ENCODE peak calls at places on chromosome 13, in seven cellular contexts. T is astrocyte of the cerebellum; G is NCI-H446; H is heart right ventricle; O is stimulated activated CD8-positive, alpha-beta memory T cell treated with anti-CD3 and anti-CD28 coated beads, Interleukin-2, amount 100 ng/mL, for 48 hours; D is B cell; E is NCI-H524. S is an unnamed sample.

GRCh38 chr13:106513025-106513424 is 22.4 kb downstream of the EFNB2 start:
- DNase-seq in G (no peak), T (no peak), H (no peak), E (no peak), D (no peak), O (no peak), S (no peak)

GRCh38 chr13:44819245-44819644 is 170.0 kb downstream of the NUFIP1 start:
- DNase-seq in E (no peak), D (no peak), T (peak), H (no peak), O (no peak), G (no peak), S (no peak)

GRCh38 chr13:54367639-54368271 is 1339.1 kb downstream of the OLFM4 start:
- DNase-seq in G (no peak), T (no peak), H (no peak), E (no peak), D (no peak), O (no peak), S (no peak)

GRCh38 chr13:91375119-91375729 is 23.2 kb upstream of the GPC5 start:
- DNase-seq in O (no peak), H (no peak), E (no peak), D (peak), G (no peak), T (no peak), S (no peak)

GRCh38 chr13:27403727-27404385 is 20.6 kb upstream of the GTF3A start:
- DNase-seq in T (no peak), O (no peak), H (no peak), D (no peak), G (no peak), E (no peak), S (no peak)

GRCh38 chr13:28505543-28506135 is 10.7 kb upstream of the FLT1 start:
- DNase-seq in D (no peak), G (no peak), E (no peak), H (no peak), O (no peak), T (no peak), S (no peak)

GRCh38 chr13:113552786-113553540 is 31.6 kb upstream of the TFDP1 start:
- DNase-seq in D (no peak), T (no peak), O (no peak), G (no peak), H (no peak), E (no peak), S (no peak)

GRCh38 chr13:59391696-59392095 is 772.0 kb downstream of the DIAPH3 start:
- DNase-seq in T (peak), H (peak), D (peak), G (peak), O (peak), E (peak), S (peak)

GRCh38 chr13:48595330-48596127 is 58.2 kb upstream of the CYSLTR2 start:
- DNase-seq in E (peak), G (no peak), O (peak), T (peak), D (no peak), H (peak), S (no peak)

GRCh38 chr13:107886118-107886517 is 329.2 kb downstream of the LIG4 start:
- DNase-seq in E (no peak), D (no peak), O (no peak), T (no peak), H (no peak), G (no peak), S (no peak)

GRCh38 chr13:42333613-42334328 is 61.8 kb downstream of the AKAP11 start:
- DNase-seq in G (peak), D (peak), H (no peak), T (peak), O (no peak), E (peak), S (no peak)

GRCh38 chr13:104143760-104144406 is 1077.7 kb upstream of the SLC10A2 start:
- DNase-seq in E (no peak), G (no peak), H (no peak), D (no peak), T (no peak), O (no peak), S (no peak)

GRCh38 chr13:37701306-37701705 is 102.7 kb upstream of the POSTN start:
- DNase-seq in H (no peak), O (no peak), D (no peak), T (no peak), E (no peak), G (no peak), S (no peak)

GRCh38 chr13:30429721-30430694 is 7.7 kb downstream of the UBE2L5 start:
- DNase-seq in H (no peak), T (peak), G (no peak), E (no peak), D (no peak), O (no peak), S (no peak)

GRCh38 chr13:92804926-92805325 is 421.7 kb upstream of the GPC6 start:
- DNase-seq in G (no peak), H (no peak), O (no peak), T (no peak), E (no peak), D (no peak), S (no peak)

GRCh38 chr13:99741979-99742378 is 229.6 kb downstream of the ZIC5 start:
- DNase-seq in T (no peak), E (no peak), G (no peak), O (no peak), D (no peak), H (no peak), S (no peak)

GRCh38 chr13:106503730-106504129 is 31.7 kb downstream of the EFNB2 start:
- DNase-seq in D (no peak), G (no peak), O (no peak), E (no peak), T (no peak), H (no peak), S (no peak)

GRCh38 chr13:48874165-48874564 is 101.5 kb upstream of the FNDC3A start:
- DNase-seq in D (no peak), T (no peak), G (no peak), E (no peak), H (peak), O (no peak), S (no peak)

GRCh38 chr13:111922086-111922485 is 144.9 kb upstream of the SOX1 start:
- DNase-seq in H (no peak), E (no peak), O (no peak), G (no peak), T (no peak), D (no peak), S (no peak)

GRCh38 chr13:76148926-76149325 is 512.8 kb downstream of the LMO7 start:
- DNase-seq in D (no peak), H (no peak), O (no peak), T (peak), G (no peak), E (no peak), S (no peak)

S was measured in tibial artery.